ENCODE peak calls at places on chromosome 7, in eight cellular contexts. F is HCT116, A is K562, N is HepG2, T is transverse colon, Y is prostate gland, O is sigmoid colon, L is breast epithelium. K is an unnamed sample.

GRCh38 chr7:30468791-30469190 is 9.8 kb downstream of the NOD1 start:
- DNase-seq in L (peak; percentile 72), A (no peak), T (no peak), O (peak; percentile 76), F (no peak), Y (no peak), N (no peak), K (no peak)

GRCh38 chr7:155337946-155338631 is 40.4 kb downstream of the INSIG1 start:
- DNase-seq in O (peak; percentile 40), N (no peak), F (no peak), L (no peak), Y (no peak), A (no peak), T (no peak), K (no peak)

GRCh38 chr7:69173341-69173740 is 424.9 kb upstream of the AUTS2 start:
- DNase-seq in N (no peak), O (no peak), T (no peak), F (no peak), L (no peak), A (no peak), Y (no peak), K (no peak)

GRCh38 chr7:159213253-159213652 is 68.6 kb upstream of the VIPR2 start:
- DNase-seq in F (no peak), L (no peak), Y (no peak), O (no peak), A (no peak), N (no peak), T (no peak), K (no peak)

GRCh38 chr7:30074422-30075030 is 46.3 kb downstream of the PLEKHA8 start:
- DNase-seq in F (peak; percentile 38), A (peak; percentile 29), Y (no peak), N (peak; percentile 30), L (no peak), O (no peak), T (no peak), K (no peak)

GRCh38 chr7:108062250-108063014 is 59.5 kb upstream of the LAMB1 start:
- DNase-seq in Y (no peak), N (no peak), O (no peak), F (no peak), T (no peak), L (no peak), A (no peak), K (no peak)

GRCh38 chr7:122303971-122304603 is 463 bp downstream of the FEZF1 start:
- DNase-seq in T (no peak), L (no peak), F (no peak), N (no peak), O (no peak), Y (no peak), A (no peak), K (no peak)

GRCh38 chr7:90597879-90598278 is 1.8 kb downstream of the CDK14 start:
- DNase-seq in Y (no peak), O (no peak), T (no peak), F (no peak), N (no peak), L (no peak), A (no peak), K (no peak)

GRCh38 chr7:6284461-6285360 is 12.3 kb upstream of the CYTH3 start:
- DNase-seq in N (peak; percentile 27), Y (no peak), L (no peak), A (no peak), T (no peak), O (peak; percentile 56), F (peak; percentile 77), K (no peak)

GRCh38 chr7:31202801-31203200 is 137.7 kb downstream of the NEUROD6 start:
- DNase-seq in F (no peak), L (no peak), T (no peak), A (no peak), Y (no peak), N (no peak), O (no peak), K (no peak)

GRCh38 chr7:65247491-65247890 is 126.2 kb upstream of the ZNF92 start:
- DNase-seq in T (no peak), Y (no peak), O (no peak), N (no peak), F (no peak), L (no peak), A (no peak), K (no peak)

GRCh38 chr7:159062596-159062995 is 82.1 kb downstream of the VIPR2 start:
- DNase-seq in T (no peak), F (no peak), O (no peak), L (no peak), A (no peak), N (no peak), Y (no peak), K (no peak)

GRCh38 chr7:51299391-51300133 is 17.0 kb downstream of the COBL start:
- DNase-seq in L (no peak), N (no peak), A (no peak), Y (no peak), F (no peak), O (no peak), T (no peak), K (no peak)

GRCh38 chr7:135512135-135512887 is 2.4 kb upstream of the CNOT4 start:
- DNase-seq in O (no peak), F (peak; percentile 78), A (peak; percentile 75), N (peak; percentile 78), T (no peak), L (no peak), Y (no peak), K (no peak)

GRCh38 chr7:97461596-97461995 is 270.3 kb upstream of the TAC1 start:
- DNase-seq in O (no peak), F (no peak), Y (no peak), L (no peak), T (no peak), A (no peak), N (no peak), K (no peak)

GRCh38 chr7:27767374-27767773 is 27.4 kb downstream of the TAX1BP1 start:
- DNase-seq in A (no peak), O (no peak), N (no peak), T (no peak), Y (no peak), F (no peak), L (no peak), K (no peak)

GRCh38 chr7:158541330-158542010 is 46.2 kb downstream of the PTPRN2 start:
- DNase-seq in T (no peak), A (peak; percentile 57), N (no peak), L (no peak), Y (no peak), F (no peak), O (no peak), K (no peak)

GRCh38 chr7:25478925-25479324 is 250.6 kb upstream of the NPVF start:
- DNase-seq in L (no peak), O (no peak), A (no peak), F (no peak), N (no peak), T (no peak), Y (no peak), K (no peak)

GRCh38 chr7:25789701-25790240 is 362.2 kb upstream of the NFE2L3 start:
- DNase-seq in L (no peak), Y (no peak), A (no peak), T (no peak), O (no peak), F (no peak), N (no peak), K (no peak)

GRCh38 chr7:149780056-149780455 is 6.7 kb upstream of the ZNF467 start:
- DNase-seq in L (no peak), Y (no peak), O (no peak), A (no peak), F (no peak), T (no peak), N (no peak), K (no peak)
- TF ChIP-seq POLR2A in L (no peak), Y (no peak), O (no peak), A (no peak), F (no peak), T (no peak), N (no peak), K (no peak)

DNA sequence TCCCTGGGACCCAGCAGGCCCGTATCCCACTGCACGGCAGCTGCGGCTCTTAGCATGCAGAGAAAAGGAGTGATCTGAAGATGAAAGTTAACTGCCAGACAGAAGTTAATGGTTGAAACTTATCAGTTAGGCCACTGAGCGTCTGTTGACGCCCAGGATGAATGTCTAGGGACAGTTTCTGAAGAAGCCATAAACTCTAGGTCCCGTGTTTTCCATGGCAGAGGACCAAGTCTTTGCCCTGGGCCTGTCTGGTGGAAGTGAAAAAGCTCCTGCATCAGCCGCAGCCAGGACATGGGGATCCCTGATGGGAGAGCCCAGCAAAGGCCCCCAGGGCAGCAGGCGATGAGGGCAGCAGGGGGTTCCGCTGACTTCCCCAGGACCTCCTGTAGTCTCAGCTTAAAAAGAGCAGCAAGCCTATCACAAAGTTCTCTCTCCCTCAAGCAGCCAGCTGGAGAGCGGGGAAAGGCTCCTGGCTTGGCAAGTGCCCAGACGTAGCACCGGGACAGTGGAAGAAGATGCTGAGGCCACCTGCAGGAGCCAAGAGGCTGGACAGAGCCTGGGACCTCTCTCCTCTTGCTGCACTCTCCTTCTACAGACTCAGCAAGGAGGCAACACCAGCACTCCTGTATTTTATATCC is 79.6 kb downstream of the TNS3 start:
- DNase-seq in N (no peak), O (no peak), F (no peak), T (peak; percentile 77), A (no peak), L (no peak), Y (no peak), K (no peak)
- TF ChIP-seq POLR2AphosphoS5 in N (no peak), O (no peak), F (no peak), T (no peak), A (no peak), L (no peak), Y (no peak), K (no peak)

DNA sequence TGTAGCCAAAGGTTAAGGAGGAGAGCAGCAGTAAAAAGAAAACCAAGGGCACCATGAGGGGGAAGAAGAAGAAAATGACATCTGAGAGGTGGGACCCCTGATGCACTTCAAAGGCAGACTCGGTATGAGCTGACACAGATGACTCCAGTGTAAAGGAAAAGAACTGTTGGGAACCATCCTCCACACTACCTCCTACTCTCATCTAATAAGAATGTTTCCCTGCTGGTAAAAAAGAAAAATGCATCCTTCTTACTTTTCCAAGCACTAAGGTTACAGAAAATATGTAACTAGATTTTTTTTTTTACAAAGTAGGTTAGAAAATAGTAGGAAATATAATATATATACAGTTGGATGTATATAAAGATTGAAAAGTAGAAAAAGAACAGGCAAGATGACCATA is 16.9 kb downstream of the TAS2R41 start:
- DNase-seq in A (no peak), F (no peak), L (no peak), Y (no peak), T (no peak), N (no peak), O (no peak), K (no peak)
- TF ChIP-seq CTCF in A (no peak), F (peak; percentile 9), L (no peak), Y (no peak), T (no peak), N (no peak), O (no peak), K (no peak)

DNA sequence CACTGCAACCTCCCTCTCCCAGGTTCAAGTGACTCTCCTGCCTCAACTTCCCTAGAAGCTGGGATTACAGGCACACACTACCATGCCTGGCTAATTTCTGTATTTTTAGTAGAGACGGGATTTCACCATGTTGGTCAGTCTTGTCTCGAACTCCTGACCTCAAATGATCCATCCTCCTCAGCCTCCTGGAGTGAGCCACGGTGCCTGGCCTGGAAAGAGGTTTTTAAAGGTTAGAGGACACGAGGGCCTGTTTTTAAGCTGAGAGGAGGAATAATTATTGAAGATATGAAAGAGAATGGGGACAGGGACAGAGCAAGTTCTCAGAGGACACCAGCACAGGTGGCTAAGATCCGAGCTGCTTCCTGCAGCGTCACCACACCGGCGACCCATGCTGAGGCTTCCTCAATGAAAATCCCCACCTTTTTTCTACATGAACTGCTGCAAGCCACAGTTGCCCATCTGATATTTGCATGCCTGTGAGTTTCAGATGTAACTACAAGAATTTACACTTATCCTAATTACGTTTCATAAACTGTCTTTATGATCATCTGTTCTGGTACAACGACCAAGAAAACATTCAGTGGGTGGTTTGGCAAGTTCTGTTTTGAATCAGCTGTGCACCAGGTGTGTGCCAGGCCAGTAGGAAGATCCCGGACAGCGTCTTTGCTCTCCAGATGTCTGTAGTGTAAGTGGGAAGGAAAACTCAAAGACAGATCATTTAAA is 76.0 kb downstream of the HIP1 start:
- DNase-seq in F (no peak), T (peak; percentile 38), A (no peak), L (no peak), O (no peak), N (no peak), Y (no peak), K (no peak)
- TF ChIP-seq POLR2A in F (no peak), T (no peak), A (no peak), L (no peak), O (no peak), N (no peak), Y (no peak), K (no peak)